ENCODE peak calls at places on chromosomes 11 and 22, in eight cellular contexts. Y is HCT116, P is H1, G is endothelial cell of umbilical vein, D is GM12878, S is SK-N-SH, H is HepG2, J is K562. B is an unnamed sample.

GRCh38 chr11:116860303-116860702 is 22.9 kb upstream of the APOA1 start:
- DNase-seq in Y (no peak), P (no peak), G (no peak), D (no peak), S (no peak), H (no peak), J (peak), B (no peak)

GRCh38 chr11:120121914-120122473 is 15.9 kb downstream of the TRIM29 start:
- DNase-seq in Y (no peak), P (no peak), G (no peak), D (no peak), S (no peak), H (peak), J (no peak), B (no peak)

GRCh38 chr11:25890626-25891250 is 441.2 kb upstream of the ANO3 start:
- DNase-seq in Y (no peak), P (no peak), G (peak), D (no peak), S (no peak), H (no peak), J (no peak), B (no peak)

GRCh38 chr11:92253945-92254344 is 29.3 kb downstream of the FAT3 start:
- DNase-seq in Y (no peak), P (no peak), G (no peak), D (no peak), S (no peak), H (no peak), J (no peak), B (no peak)

GRCh38 chr22:25109878-25110595 is 89.6 kb upstream of the CRYBB3 start:
- DNase-seq in Y (no peak), P (no peak), G (no peak), D (no peak), S (no peak), H (peak), J (no peak), B (no peak)

GRCh38 chr11:65366340-65366773 is 11.8 kb downstream of the TIGD3 start:
- DNase-seq in Y (peak), P (no peak), G (peak), D (no peak), S (peak), H (peak), J (peak), B (peak)

GRCh38 chr11:131486937-131487336 is 116.5 kb downstream of the NTM start:
- DNase-seq in Y (no peak), P (no peak), G (no peak), D (no peak), S (no peak), H (no peak), J (no peak), B (no peak)

GRCh38 chr11:70544774-70545625 is 146.7 kb downstream of the CTTN start:
- DNase-seq in Y (no peak), P (no peak), G (no peak), D (no peak), S (no peak), H (no peak), J (no peak), B (no peak)

GRCh38 chr11:65180877-65181568 is 705 bp upstream of the CAPN1 start:
- DNase-seq in Y (peak), P (peak), G (peak), D (peak), S (peak), H (peak), J (peak), B (no peak)

GRCh38 chr22:40401532-40401931 is 31.1 kb downstream of the SGSM3 start:
- DNase-seq in Y (no peak), P (no peak), G (no peak), D (no peak), S (no peak), H (no peak), J (no peak), B (no peak)

GRCh38 chr11:117273550-117274289 is 17.4 kb upstream of the BACE1-AS start:
- DNase-seq in Y (no peak), P (no peak), G (no peak), D (no peak), S (no peak), H (no peak), J (no peak), B (no peak)

GRCh38 chr11:31764766-31765165 is 46.4 kb downstream of the PAX6 start:
- DNase-seq in Y (no peak), P (no peak), G (no peak), D (no peak), S (no peak), H (no peak), J (no peak), B (no peak)

GRCh38 chr11:88424881-88425280 is 87.3 kb upstream of the CTSC start:
- DNase-seq in Y (no peak), P (no peak), G (no peak), D (no peak), S (no peak), H (no peak), J (no peak), B (no peak)

GRCh38 chr11:129277216-129277838 is 85.2 kb upstream of the ARHGAP32 start:
- DNase-seq in Y (no peak), P (no peak), G (peak), D (no peak), S (no peak), H (peak), J (no peak), B (no peak)

GRCh38 chr11:26042113-26042512 is 289.8 kb upstream of the ANO3 start:
- DNase-seq in Y (no peak), P (no peak), G (no peak), D (no peak), S (no peak), H (no peak), J (no peak), B (no peak)

GRCh38 chr11:17015639-17016125 is 1.5 kb upstream of the PLEKHA7 start:
- DNase-seq in Y (no peak), P (no peak), G (no peak), D (no peak), S (peak), H (no peak), J (no peak), B (no peak)

GRCh38 chr11:130211781-130212401 is 52.3 kb downstream of the ST14 start:
- DNase-seq in Y (no peak), P (peak), G (no peak), D (no peak), S (no peak), H (no peak), J (no peak), B (no peak)

GRCh38 chr11:57318178-57318577 is 6.6 kb downstream of the TNKS1BP1 start:
- DNase-seq in Y (no peak), P (no peak), G (peak), D (no peak), S (no peak), H (no peak), J (no peak), B (no peak)

GRCh38 chr11:113085446-113085845 is 124.2 kb downstream of the NCAM1 start:
- DNase-seq in Y (no peak), P (no peak), G (no peak), D (no peak), S (no peak), H (no peak), J (no peak), B (no peak)

GRCh38 chr11:46865340-46865739 is 19.3 kb upstream of the CKAP5 start:
- DNase-seq in Y (no peak), P (no peak), G (peak), D (no peak), S (no peak), H (no peak), J (no peak), B (no peak)

GRCh38 chr22:24942301-24942700 is 4.2 kb downstream of the LHFPL7 start:
- DNase-seq in Y (no peak), P (no peak), G (no peak), D (no peak), S (no peak), H (no peak), J (no peak), B (no peak)

GRCh38 chr11:3222941-3223905 is 4.6 kb upstream of the MRGPRG start:
- DNase-seq in Y (no peak), P (no peak), G (no peak), D (no peak), S (peak), H (no peak), J (no peak), B (no peak)

GRCh38 chr11:17416492-17416891 is 28.0 kb upstream of the KCNJ11 start:
- DNase-seq in Y (no peak), P (no peak), G (no peak), D (no peak), S (no peak), H (no peak), J (no peak), B (no peak)

GRCh38 chr11:93248602-93249001 is 50.8 kb upstream of the SLC36A4 start:
- DNase-seq in Y (peak), P (no peak), G (peak), D (no peak), S (no peak), H (no peak), J (no peak), B (no peak)

GRCh38 chr11:66619080-66619554 is 2.7 kb downstream of the RBM14 start:
- DNase-seq in Y (no peak), P (no peak), G (peak), D (no peak), S (no peak), H (no peak), J (no peak), B (no peak)

GRCh38 chr11:66975403-66976047 is 421 bp downstream of the C11orf86 start:
- DNase-seq in Y (no peak), P (peak), G (no peak), D (no peak), S (no peak), H (no peak), J (no peak), B (no peak)

GRCh38 chr11:120169981-120170698 is 32.2 kb upstream of the TRIM29 start:
- DNase-seq in Y (no peak), P (peak), G (no peak), D (no peak), S (no peak), H (no peak), J (no peak), B (no peak)

GRCh38 chr11:27914080-27914479 is 193.9 kb downstream of the KIF18A start:
- DNase-seq in Y (no peak), P (no peak), G (no peak), D (no peak), S (no peak), H (no peak), J (no peak), B (no peak)

GRCh38 chr22:35315855-35316745 is 16.4 kb downstream of the TOM1 start:
- DNase-seq in Y (no peak), P (no peak), G (no peak), D (no peak), S (no peak), H (no peak), J (no peak), B (no peak)

GRCh38 chr11:11572386-11572785 is 49.4 kb downstream of the GALNT18 start:
- DNase-seq in Y (no peak), P (no peak), G (no peak), D (no peak), S (no peak), H (no peak), J (no peak), B (no peak)

GRCh38 chr11:10301656-10302293 is 3.1 kb upstream of the ADM start:
- DNase-seq in Y (no peak), P (no peak), G (no peak), D (no peak), S (no peak), H (no peak), J (no peak), B (no peak)

GRCh38 chr22:20145206-20145831 is 5.5 kb downstream of the CCDC188 start:
- DNase-seq in Y (no peak), P (no peak), G (no peak), D (no peak), S (no peak), H (no peak), J (no peak), B (no peak)
- TF ChIP-seq POLR2AphosphoS5 in Y (no peak), P (no peak), G (no peak), D (no peak), S (no peak), H (no peak), J (no peak), B (no peak)

DNA sequence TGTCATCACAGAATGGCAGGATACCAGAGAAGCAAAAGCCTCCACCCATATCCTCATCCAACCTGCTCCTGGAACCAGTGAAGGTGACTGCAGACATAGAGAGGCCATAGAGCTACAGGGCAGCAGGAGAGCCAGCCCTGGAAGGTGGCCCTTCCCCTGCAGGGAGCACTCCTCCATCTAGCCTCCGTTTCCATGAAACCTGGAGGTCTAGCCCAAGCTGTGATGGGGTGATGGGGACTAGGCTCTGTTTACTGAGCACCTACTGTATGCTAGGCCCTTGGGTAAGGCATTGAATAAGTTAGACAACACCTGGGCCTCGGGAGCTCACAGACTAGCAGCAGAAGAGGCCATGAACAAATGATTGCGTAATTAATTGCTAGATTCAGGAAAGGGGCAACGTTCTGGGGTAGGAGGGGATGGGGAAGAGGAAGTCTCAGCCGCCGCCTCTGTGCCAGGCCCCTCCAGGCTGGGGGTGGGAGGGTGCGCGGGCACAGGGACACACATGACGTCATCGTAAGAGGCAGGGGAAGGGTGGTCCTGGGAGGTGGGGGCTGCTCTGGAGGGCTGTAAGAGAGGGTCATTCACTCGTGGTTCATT is 784 bp upstream of the SYNGR1 start:
- DNase-seq in Y (no peak), P (no peak), G (no peak), D (no peak), S (peak), H (no peak), J (no peak), B (no peak)
- H3K9ac ChIP-seq in Y (peak), P (peak), G (peak), D (no peak), S (no peak), H (peak), J (peak), B (peak)

DNA sequence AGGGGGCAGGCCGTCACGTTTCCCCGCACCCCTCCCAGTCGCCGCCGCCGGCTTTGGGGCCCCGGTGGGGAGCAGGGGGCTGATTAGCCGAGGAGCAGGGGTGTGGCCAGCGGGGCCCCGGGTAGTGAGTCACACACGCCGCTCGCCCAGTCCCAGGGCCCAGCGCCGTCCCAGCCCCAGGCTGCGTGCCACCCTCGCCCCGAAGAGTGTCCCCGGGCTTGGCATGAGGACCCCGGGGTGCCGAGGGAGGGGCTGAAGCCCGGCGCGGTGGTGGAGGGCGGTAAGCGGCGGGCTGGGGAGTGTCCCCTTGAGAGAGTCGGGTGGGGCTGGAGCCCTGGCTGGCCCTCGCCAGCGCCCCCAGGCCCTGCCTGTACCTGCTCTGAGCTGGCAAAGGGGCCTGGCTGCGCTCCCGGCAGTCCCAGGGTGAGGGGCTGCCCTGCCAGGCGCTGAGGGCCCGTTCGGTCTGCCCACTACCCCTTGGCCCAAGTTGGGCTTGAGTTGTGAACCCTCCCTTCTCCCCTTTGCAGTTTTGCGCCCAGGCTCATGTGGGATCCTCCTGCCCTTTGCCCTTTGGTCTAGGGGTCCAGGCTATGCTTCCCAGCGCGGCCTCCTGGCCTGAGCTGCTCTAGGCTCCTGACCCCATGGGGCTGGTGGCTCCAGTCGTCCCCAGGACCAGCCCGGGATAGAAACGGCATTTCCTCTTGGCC is 34.6 kb downstream of the PRDM11 start:
- DNase-seq in Y (peak), P (no peak), G (peak), D (no peak), S (peak), H (no peak), J (peak), B (no peak)
- TF ChIP-seq POLR2AphosphoS5 in Y (peak), P (no peak), G (no peak), D (no peak), S (peak), H (peak), J (no peak), B (peak)

GRCh38 chr11:643366-643765 is 6.3 kb downstream of the DRD4 start:
- DNase-seq in Y (no peak), P (no peak), G (no peak), D (no peak), S (no peak), H (no peak), J (no peak), B (no peak)
- H3K9ac ChIP-seq in Y (no peak), P (no peak), G (no peak), D (no peak), S (no peak), H (no peak), J (no peak), B (no peak)

DNA sequence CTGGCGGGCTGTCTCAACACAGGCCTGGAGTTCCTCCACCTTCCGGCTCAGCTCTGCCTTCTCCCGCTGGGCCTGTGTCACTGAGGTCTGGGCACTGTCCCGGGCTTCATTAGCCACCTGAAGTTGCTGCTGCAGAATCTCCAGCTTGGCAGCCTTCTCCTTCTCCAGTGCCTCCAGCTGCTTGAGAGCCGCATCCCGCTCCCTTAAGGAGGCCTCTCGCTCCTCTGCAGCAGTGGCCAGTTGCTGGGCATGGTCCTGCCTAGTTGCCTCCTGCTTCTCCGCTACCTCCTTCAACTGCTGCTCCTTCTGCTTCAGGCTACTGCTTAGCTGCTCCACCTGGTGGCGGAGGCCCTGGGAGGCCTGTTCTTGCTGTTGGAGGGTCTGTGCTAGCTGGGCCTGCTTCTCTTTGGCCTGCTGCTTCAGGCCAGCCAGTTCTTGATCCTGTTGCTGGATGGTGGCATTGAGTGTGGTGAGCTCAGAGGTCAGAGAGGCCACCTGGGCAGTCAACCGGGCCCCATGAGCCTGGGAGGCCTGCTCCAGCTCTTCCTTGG is 16.9 kb downstream of the IL18BP start:
- DNase-seq in Y (no peak), P (no peak), G (no peak), D (no peak), S (no peak), H (peak), J (peak), B (no peak)
- TF ChIP-seq POLR2AphosphoS5 in Y (no peak), P (no peak), G (no peak), D (no peak), S (no peak), H (no peak), J (no peak), B (no peak)

GRCh38 chr11:118918128-118918685 is 7.5 kb downstream of the BCL9L start:
- DNase-seq in Y (no peak), P (no peak), G (peak), D (no peak), S (peak), H (peak), J (peak), B (no peak)
- H3K9ac ChIP-seq in Y (peak), P (peak), G (peak), D (no peak), S (peak), H (peak), J (peak), B (peak)

DNA sequence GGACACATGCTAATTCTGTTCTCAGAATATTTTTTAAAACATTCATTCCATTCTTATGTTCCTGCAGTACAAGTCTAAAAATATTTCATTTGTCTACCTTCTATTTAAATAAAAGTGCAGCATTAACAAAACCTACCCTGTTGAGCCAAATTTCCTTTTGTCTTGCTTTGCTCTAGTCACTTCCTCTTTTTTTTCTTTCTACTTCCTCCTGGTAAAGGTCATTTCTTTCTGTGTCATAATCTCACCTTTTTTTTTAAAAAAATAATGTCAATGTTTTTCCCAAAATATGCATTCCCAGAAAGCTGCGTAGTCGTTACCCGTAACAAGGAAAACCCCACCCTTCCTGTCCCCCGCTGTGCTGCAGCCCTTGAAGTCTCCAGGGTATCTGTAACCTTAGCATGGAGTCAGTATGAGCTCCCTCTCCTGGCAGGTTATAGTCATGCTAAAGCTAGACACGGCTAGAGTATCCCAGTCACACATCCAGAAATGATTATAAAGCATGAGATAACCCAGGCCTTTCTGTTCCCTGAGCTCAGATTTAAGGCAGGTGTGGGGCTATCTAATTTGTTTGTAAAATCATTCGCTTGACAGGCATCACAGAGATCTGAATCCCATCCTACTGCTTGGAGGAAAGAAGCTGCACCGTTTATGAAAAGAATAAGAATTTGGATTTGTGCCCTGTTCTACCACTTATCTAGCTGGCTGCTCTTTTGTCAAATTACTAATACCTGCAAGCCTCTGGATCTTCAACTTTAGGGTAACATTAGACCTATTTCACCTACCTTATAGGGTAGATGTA is 51.1 kb upstream of the EED start:
- DNase-seq in Y (peak), P (peak), G (peak), D (peak), S (peak), H (peak), J (peak), B (peak)
- TF ChIP-seq POLR2AphosphoS5 in Y (peak), P (peak), G (peak), D (no peak), S (no peak), H (no peak), J (peak), B (no peak)